ENCODE peak calls at places on chromosome 22, in eight cellular contexts. Q is astrocyte of the spinal cord, W is choroid plexus epithelial cell, S is retinal pigment epithelial cell, M is endothelial cell of umbilical vein, T is fibroblast of pulmonary artery, G is IMR-90, D is tibial nerve. O is an unnamed sample.

GRCh38 chr22:36563001-36563400 is 34.0 kb upstream of the EIF3D start:
- DNase-seq in Q (no peak), S (no peak), D (no peak), M (no peak), T (no peak), W (no peak), G (no peak), O (no peak)

GRCh38 chr22:40247976-40248375 is 70.3 kb downstream of the TNRC6B start:
- DNase-seq in W (no peak), D (no peak), Q (no peak), G (no peak), M (no peak), S (no peak), T (no peak), O (no peak)

GRCh38 chr22:39991164-39991860 is 3.4 kb upstream of the FAM83F start:
- DNase-seq in W (no peak), G (no peak), M (no peak), Q (no peak), D (no peak), T (no peak), S (no peak), O (no peak)

GRCh38 chr22:29167032-29167911 is 38.4 kb upstream of the EMID1 start:
- DNase-seq in M (no peak), W (no peak), T (no peak), S (no peak), G (no peak), D (no peak), Q (no peak), O (no peak)

GRCh38 chr22:17865183-17866055 is 91.2 kb upstream of the BID start:
- DNase-seq in D (no peak), T (no peak), S (no peak), Q (no peak), M (no peak), W (no peak), G (no peak), O (no peak)

GRCh38 chr22:27345681-27346080 is 455.9 kb downstream of the MN1 start:
- DNase-seq in W (no peak), D (no peak), G (no peak), S (no peak), M (no peak), T (no peak), Q (no peak), O (no peak)

GRCh38 chr22:35539910-35540599 is 576 bp upstream of the RASD2 start:
- DNase-seq in D (no peak), S (no peak), Q (no peak), M (no peak), W (peak), T (no peak), G (peak), O (no peak)

GRCh38 chr22:44413211-44413610 is 84.8 kb downstream of the RTL6 start:
- DNase-seq in M (no peak), T (no peak), Q (no peak), D (no peak), W (no peak), G (no peak), S (no peak), O (no peak)

GRCh38 chr22:44395116-44396005 is 82.6 kb upstream of the SHISAL1 start:
- DNase-seq in D (no peak), T (no peak), G (no peak), M (no peak), Q (no peak), S (no peak), W (no peak), O (no peak)

GRCh38 chr22:42641801-42642413 is 1.5 kb upstream of the ATP5MGL start:
- DNase-seq in M (no peak), G (no peak), W (peak), Q (no peak), S (no peak), T (no peak), D (no peak), O (no peak)

GRCh38 chr22:19287889-19288288 is 3.6 kb downstream of the CLTCL1 start:
- DNase-seq in S (peak), Q (peak), M (no peak), W (peak), T (peak), G (peak), D (no peak), O (no peak)

GRCh38 chr22:20577549-20577975 is 70.2 kb downstream of the MED15 start:
- DNase-seq in G (no peak), M (no peak), Q (no peak), S (no peak), D (peak), T (no peak), W (no peak), O (no peak)

GRCh38 chr22:32661296-32661695 is 140.2 kb upstream of the TIMP3 start:
- DNase-seq in G (peak), T (peak), W (peak), M (no peak), Q (peak), S (peak), D (peak), O (no peak)

GRCh38 chr22:22410121-22410520 is 98.4 kb downstream of the ZNF280B start:
- DNase-seq in M (no peak), T (no peak), D (peak), W (no peak), S (no peak), Q (no peak), G (no peak), O (no peak)

GRCh38 chr22:35346596-35347220 is 34.2 kb upstream of the HMOX1 start:
- DNase-seq in D (no peak), S (no peak), Q (no peak), M (no peak), G (no peak), W (no peak), T (no peak), O (no peak)

GRCh38 chr22:48891688-48892380 is 935.8 kb downstream of the BRD1 start:
- DNase-seq in T (no peak), W (no peak), D (no peak), S (no peak), M (no peak), G (no peak), Q (no peak), O (no peak)

DNA sequence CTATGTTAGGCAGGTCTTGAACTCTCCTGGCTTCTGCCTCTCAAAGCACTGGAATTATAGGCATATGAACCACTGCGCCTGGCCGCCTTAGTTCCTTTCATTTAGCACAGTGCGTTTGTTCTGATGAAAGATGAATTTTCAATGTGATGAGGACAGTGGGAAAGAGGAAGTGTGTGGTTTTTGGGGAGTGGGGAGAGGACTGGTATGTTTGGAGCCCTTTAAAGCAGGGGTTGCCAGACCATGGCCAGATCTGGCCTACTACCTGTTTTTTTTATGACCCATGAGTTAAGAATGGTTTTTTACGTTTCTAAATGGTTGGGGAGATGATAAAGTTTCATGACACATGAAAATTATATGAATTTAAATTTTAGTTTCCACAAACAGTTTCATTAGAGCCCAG is 12.5 kb downstream of the ATXN10 start:
- DNase-seq in W (no peak), Q (peak), T (peak), S (no peak), G (peak), D (no peak), M (no peak), O (no peak)
- H3K4me3 ChIP-seq in W (no peak), Q (no peak), T (no peak), S (no peak), G (no peak), D (no peak), M (no peak), O (no peak)

DNA sequence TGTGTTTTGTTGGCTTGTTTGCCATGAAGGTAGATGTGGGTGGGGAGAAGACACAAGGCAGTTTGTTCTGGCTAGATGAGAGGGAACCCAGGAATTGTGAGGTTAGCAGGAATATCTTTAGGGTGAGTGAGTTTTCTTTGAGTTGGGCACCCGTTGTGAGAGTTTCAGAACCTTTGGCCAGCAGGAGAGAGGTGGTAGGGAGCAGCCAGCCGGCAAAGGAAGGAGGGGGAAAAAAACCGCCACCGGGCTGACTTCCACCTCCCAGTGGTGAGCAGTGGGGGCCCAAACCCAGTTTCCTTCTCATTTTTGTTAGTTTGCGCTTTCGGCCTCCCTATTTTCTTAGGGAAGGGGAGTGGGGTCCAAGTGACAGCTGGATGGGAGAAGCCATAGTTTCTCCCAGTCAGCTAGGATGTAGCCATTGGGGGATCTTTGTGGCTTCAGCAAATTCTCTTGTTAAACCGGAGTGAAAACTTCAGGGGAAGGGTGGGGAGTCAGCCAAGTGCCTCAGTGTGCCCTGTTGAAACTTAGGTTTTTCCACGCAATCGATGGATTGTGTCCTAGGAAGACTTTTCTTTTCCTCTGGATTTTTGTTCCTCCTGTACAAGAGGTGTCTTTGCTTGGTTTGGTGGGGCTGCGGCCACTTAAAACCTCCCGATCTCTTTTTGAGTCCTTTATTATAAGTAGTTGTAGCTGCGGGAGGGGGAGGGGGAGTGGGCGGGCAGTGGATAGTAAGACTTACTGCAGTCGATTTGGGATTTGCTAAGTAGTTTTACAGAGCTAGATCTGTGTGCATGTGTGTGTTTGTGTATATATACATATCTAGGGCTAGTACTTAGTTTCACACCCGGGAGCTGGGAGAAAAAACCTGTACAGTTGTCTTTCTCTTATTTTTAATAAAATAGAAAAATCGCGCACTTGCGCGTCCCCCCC is 1.1 kb upstream of the GCAT start:
- DNase-seq in T (no peak), G (peak), M (peak), W (peak), D (no peak), S (no peak), Q (peak), O (no peak)
- TF ChIP-seq CTCF in T (no peak), G (no peak), M (no peak), W (no peak), D (no peak), S (no peak), Q (no peak), O (no peak)

GRCh38 chr22:45972868-45973212 is 4.1 kb downstream of the WNT7B start:
- DNase-seq in M (no peak), S (no peak), G (no peak), Q (no peak), T (no peak), W (no peak), D (no peak), O (no peak)

GRCh38 chr22:45969801-45970464 is 7.0 kb downstream of the WNT7B start:
- DNase-seq in T (no peak), G (no peak), W (no peak), D (no peak), M (no peak), S (no peak), Q (no peak), O (no peak)

GRCh38 chr22:45970709-45971388 is 6.1 kb downstream of the WNT7B start:
- DNase-seq in D (no peak), W (peak), Q (peak), G (peak), T (no peak), S (no peak), M (no peak), O (no peak)

GRCh38 chr22:45972091-45972867 is 4.7 kb downstream of the WNT7B start:
- DNase-seq in S (no peak), D (no peak), G (no peak), M (no peak), W (no peak), Q (peak), T (no peak), O (no peak)

GRCh38 chr22:45971389-45972028 is 5.5 kb downstream of the WNT7B start:
- DNase-seq in D (no peak), W (no peak), Q (no peak), M (no peak), T (no peak), S (no peak), G (no peak), O (no peak)
- H3K4me3 ChIP-seq in D (peak), W (peak), Q (peak), M (no peak), T (peak), S (peak), G (peak), O (no peak)

GRCh38 chr22:25027959-25028840 is 75.7 kb downstream of the KIAA1671 start:
- DNase-seq in D (peak), S (no peak), T (peak), M (peak), G (no peak), W (peak), Q (peak), O (no peak)
- TF ChIP-seq CTCF in D (peak), S (peak), T (peak), M (peak), G (no peak), W (peak), Q (peak), O (peak)